ENCODE peak calls at places on chromosomes 2 and 18, in eight cellular contexts. V is GM23248, M is fibroblast of lung, R is PC-3, G is astrocyte, F is IMR-90, A is neural progenitor cell, T is H9. B is an unnamed sample. For H4K20me1, the result is how much of the 10 kb centered on the place peaks cover.

GRCh38 chr18:36672437-36673344 is 156.1 kb downstream of the TPGS2 start:
- DNase-seq in F (peak), V (peak), G (peak), A (no peak), R (peak), M (peak), T (no peak), B (peak)

GRCh38 chr2:145194671-145195070 is 674.8 kb upstream of the ZEB2 start:
- DNase-seq in G (no peak), R (no peak), M (no peak), A (no peak), F (no peak), T (no peak), V (no peak), B (no peak)

GRCh38 chr18:22271030-22271429 is 101.6 kb downstream of the GATA6 start:
- DNase-seq in M (no peak), V (no peak), T (no peak), G (no peak), A (no peak), F (no peak), R (no peak), B (no peak)

GRCh38 chr2:42867093-42868065 is 75.0 kb upstream of the HAAO start:
- DNase-seq in T (no peak), V (no peak), G (no peak), F (no peak), M (no peak), R (no peak), A (no peak), B (no peak)

GRCh38 chr18:44835555-44836156 is 155.0 kb downstream of the SETBP1 start:
- DNase-seq in A (peak), T (no peak), V (no peak), M (no peak), F (no peak), G (no peak), R (no peak), B (no peak)

GRCh38 chr18:9814431-9814830 is 71.3 kb upstream of the TXNDC2 start:
- DNase-seq in T (no peak), R (peak), M (peak), A (no peak), V (peak), G (peak), F (peak), B (peak)

GRCh38 chr18:78113445-78113844 is 863.8 kb downstream of the GALR1 start:
- DNase-seq in A (no peak), G (no peak), F (no peak), T (no peak), M (no peak), V (no peak), R (no peak), B (no peak)

GRCh38 chr2:19667085-19667484 is 234.7 kb downstream of the TTC32 start:
- DNase-seq in G (peak), T (no peak), R (peak), M (peak), V (peak), F (peak), A (no peak), B (peak)

GRCh38 chr18:70491734-70492348 is 203.0 kb downstream of the SOCS6 start:
- DNase-seq in G (peak), T (peak), V (peak), F (peak), M (peak), R (peak), A (peak), B (peak)

GRCh38 chr18:37712776-37713175 is 147.2 kb upstream of the CELF4 start:
- DNase-seq in A (no peak), F (no peak), V (no peak), M (no peak), T (no peak), R (no peak), G (no peak), B (peak)

GRCh38 chr2:197708331-197708730 is 3.2 kb downstream of the MARS2 start:
- DNase-seq in M (peak), F (peak), T (no peak), V (peak), G (peak), R (peak), A (no peak), B (peak)

GRCh38 chr2:191262436-191262835 is 17.2 kb downstream of the MYO1B start:
- DNase-seq in A (no peak), M (no peak), R (no peak), T (no peak), G (no peak), V (no peak), F (no peak), B (peak)

GRCh38 chr2:157364257-157364974 is 38.8 kb upstream of the ERMN start:
- DNase-seq in A (no peak), R (no peak), F (no peak), G (no peak), T (no peak), M (no peak), V (peak), B (no peak)

GRCh38 chr2:31694444-31694843 is 113.7 kb upstream of the SRD5A2 start:
- DNase-seq in V (peak), F (peak), A (peak), G (no peak), T (no peak), M (no peak), R (peak), B (peak)

GRCh38 chr18:78106946-78107345 is 857.3 kb downstream of the GALR1 start:
- DNase-seq in R (no peak), V (no peak), G (no peak), F (no peak), M (no peak), T (no peak), A (no peak), B (no peak)

GRCh38 chr2:39108377-39108776 is 12.5 kb downstream of the SOS1 start:
- DNase-seq in T (no peak), M (no peak), R (no peak), A (no peak), F (no peak), V (no peak), G (no peak), B (no peak)
- H4K20me1 ChIP-seq in T (under half), M (under half), R (under half), A (half or more), F (half or more), V (under half), G (half or more), B (under half)

GRCh38 chr18:63178526-63178880 is 141.1 kb downstream of the BCL2 start:
- DNase-seq in G (no peak), R (no peak), F (no peak), A (peak), T (no peak), M (no peak), V (peak), B (no peak)

GRCh38 chr18:63177822-63178525 is 141.6 kb downstream of the BCL2 start:
- DNase-seq in G (no peak), A (no peak), T (no peak), V (peak), M (no peak), F (no peak), R (no peak), B (no peak)

GRCh38 chr18:63180333-63180732 is 139.2 kb downstream of the BCL2 start:
- DNase-seq in V (no peak), G (no peak), R (no peak), F (no peak), A (peak), M (no peak), T (no peak), B (no peak)

GRCh38 chr18:63180971-63181376 is 138.6 kb downstream of the BCL2 start:
- DNase-seq in V (no peak), M (no peak), R (no peak), T (no peak), F (no peak), A (no peak), G (no peak), B (no peak)

GRCh38 chr18:63179422-63179821 is 140.1 kb downstream of the BCL2 start:
- DNase-seq in R (no peak), G (no peak), A (no peak), M (no peak), F (no peak), T (no peak), V (no peak), B (no peak)
- H4K20me1 ChIP-seq in R (under half), G (under half), A (under half), M (under half), F (under half), T (under half), V (under half), B (under half)

GRCh38 chr18:57747809-57748680 is 55.1 kb downstream of the ATP8B1 start:
- DNase-seq in A (no peak), T (no peak), V (no peak), M (no peak), R (no peak), G (no peak), F (no peak), B (no peak)
- H4K20me1 ChIP-seq in A (under half), T (under half), V (under half), M (under half), R (under half), G (under half), F (under half), B (under half)

DNA sequence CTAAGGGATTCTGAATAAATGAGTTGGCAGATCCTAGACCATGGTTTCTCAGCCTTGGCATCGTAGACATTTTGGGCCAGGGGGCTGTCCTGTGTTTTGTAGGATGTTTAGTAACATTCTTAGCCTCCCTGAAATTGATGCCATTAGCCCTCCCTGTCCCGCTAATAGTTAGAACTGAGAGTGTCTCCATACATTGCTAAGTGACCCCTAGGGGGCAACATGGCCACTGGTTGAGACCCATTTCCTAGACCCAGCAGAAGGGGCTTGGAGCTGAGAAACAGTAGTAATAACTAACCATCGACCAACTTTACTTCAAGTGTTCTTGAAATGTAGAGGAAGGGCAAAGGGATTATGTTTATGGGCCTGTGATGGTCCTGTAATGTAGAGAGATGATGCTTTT is 40.8 kb downstream of the KCMF1 start:
- DNase-seq in F (no peak), M (no peak), A (peak), T (peak), G (no peak), R (no peak), V (no peak), B (no peak)
- H4K20me1 ChIP-seq in F (half or more), M (under half), A (half or more), T (under half), G (half or more), R (under half), V (under half), B (under half)

GRCh38 chr2:171939754-171940093 is 17.5 kb downstream of the HAT1 start:
- DNase-seq in R (no peak), V (no peak), T (no peak), A (no peak), G (no peak), F (no peak), M (no peak), B (no peak)

GRCh38 chr2:171943869-171944268 is 21.6 kb downstream of the HAT1 start:
- DNase-seq in R (no peak), F (no peak), A (no peak), V (no peak), G (no peak), T (no peak), M (no peak), B (no peak)

GRCh38 chr2:171939058-171939753 is 16.9 kb downstream of the HAT1 start:
- DNase-seq in G (no peak), A (no peak), T (no peak), R (no peak), V (no peak), M (no peak), F (no peak), B (no peak)

GRCh38 chr2:171941316-171941699 is 19.0 kb downstream of the HAT1 start:
- DNase-seq in T (no peak), F (no peak), R (no peak), M (no peak), V (no peak), G (no peak), A (no peak), B (no peak)
- H4K20me1 ChIP-seq in T (under half), F (under half), R (under half), M (under half), V (under half), G (under half), A (under half), B (under half)

DNA sequence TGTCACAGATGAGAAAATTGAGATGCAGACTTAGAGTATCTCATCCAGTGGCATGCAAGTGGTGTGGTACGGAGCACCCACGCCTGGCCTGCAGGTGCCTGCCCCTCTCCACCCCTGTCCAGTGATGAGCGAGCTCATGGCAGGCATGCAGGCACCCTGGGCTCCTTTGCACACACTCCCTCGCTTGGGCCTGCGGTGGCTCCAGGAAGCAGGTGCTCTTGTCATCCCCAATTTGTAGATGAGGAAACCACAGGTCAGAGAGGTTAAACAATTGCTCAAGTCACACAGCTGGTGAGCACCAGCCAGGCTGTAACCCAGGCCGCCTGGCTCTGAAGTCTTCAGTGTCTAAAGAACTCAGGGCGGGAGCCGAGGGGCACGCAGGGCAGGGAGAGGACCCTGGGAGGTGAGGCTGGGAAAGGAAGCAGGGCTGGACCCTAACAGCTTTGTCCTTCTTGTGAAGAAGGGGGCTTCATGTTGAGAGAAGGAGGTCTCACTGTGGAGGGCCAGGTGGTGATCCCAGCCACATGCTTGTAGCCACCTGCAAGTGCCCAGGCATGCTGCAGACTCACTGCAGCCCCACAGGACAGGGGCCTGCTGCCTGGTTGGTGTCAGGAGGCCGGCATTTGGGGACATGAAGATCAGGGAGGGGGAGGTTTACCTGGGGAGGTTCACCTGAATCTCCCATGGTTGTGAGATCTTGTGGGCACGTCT is 166.2 kb downstream of the SH3RF3 start:
- DNase-seq in R (no peak), M (no peak), T (no peak), V (no peak), G (no peak), F (no peak), A (no peak), B (no peak)
- H4K20me1 ChIP-seq in R (under half), M (under half), T (under half), V (under half), G (under half), F (half or more), A (under half), B (under half)